ENCODE peak calls at places on chromosomes 12 and 14, in six cellular contexts. Z, B, I, E, C and U are unnamed samples.

GRCh38 chr12:65825573-65826512 is 1.6 kb downstream of the HMGA2 start:
- DNase-seq in Z (no peak), B (no peak), I (peak), E (no peak), C (peak), U (no peak)

GRCh38 chr14:21721504-21721903 is 47.9 kb upstream of the OR4E1 start:
- DNase-seq in Z (no peak), B (no peak), I (no peak), E (no peak), C (no peak), U (no peak)

GRCh38 chr12:72365151-72365550 is 93.0 kb downstream of the TRHDE start:
- DNase-seq in Z (no peak), B (no peak), I (peak), E (no peak), C (no peak), U (no peak)

GRCh38 chr14:56341766-56342418 is 223.7 kb downstream of the PELI2 start:
- DNase-seq in Z (peak), B (no peak), I (peak), E (no peak), C (no peak), U (peak)

GRCh38 chr14:93984987-93985410 is 8.6 kb upstream of the ASB2 start:
- DNase-seq in Z (peak), B (peak), I (peak), E (no peak), C (peak), U (peak)

GRCh38 chr14:83120187-83120586 is 1586.5 kb upstream of the SEL1L start:
- DNase-seq in Z (no peak), B (no peak), I (peak), E (no peak), C (no peak), U (no peak)

GRCh38 chr12:124916370-124917134 is 2.1 kb upstream of the UBC start:
- DNase-seq in Z (peak), B (no peak), I (peak), E (no peak), C (peak), U (no peak)

GRCh38 chr14:96637521-96637920 is 135.3 kb downstream of the PAPOLA start:
- DNase-seq in Z (no peak), B (no peak), I (no peak), E (no peak), C (no peak), U (no peak)

GRCh38 chr12:27969011-27969900 is 3.3 kb downstream of the PTHLH start:
- DNase-seq in Z (no peak), B (no peak), I (peak), E (no peak), C (no peak), U (no peak)

GRCh38 chr14:99516156-99517045 is 35.2 kb downstream of the CCNK start:
- DNase-seq in Z (no peak), B (no peak), I (no peak), E (no peak), C (no peak), U (no peak)

GRCh38 chr12:130873106-130873795 is 1.4 kb downstream of the RAN start:
- DNase-seq in Z (no peak), B (no peak), I (no peak), E (no peak), C (no peak), U (no peak)

DNA sequence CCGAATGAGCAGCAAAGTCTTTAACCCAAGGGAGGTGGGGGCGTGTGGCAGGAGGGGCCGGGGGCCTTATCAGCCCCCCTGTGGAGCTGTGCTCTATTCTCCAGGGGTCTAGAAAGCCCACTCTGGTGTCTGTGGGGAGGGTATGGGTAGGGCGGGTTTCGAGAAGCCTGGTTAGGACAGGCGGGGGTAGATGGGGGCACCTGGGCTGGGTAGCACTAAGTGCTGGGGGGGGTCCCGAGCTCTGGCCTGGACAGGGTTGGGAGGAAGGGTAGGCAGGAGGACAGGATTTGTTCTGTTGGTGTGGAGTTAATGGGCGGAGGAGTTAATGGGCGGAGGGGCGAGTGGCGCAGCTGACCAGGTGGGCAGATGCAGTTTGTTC is 2.0 kb downstream of the PACS2 start:
- DNase-seq in Z (no peak), B (no peak), I (no peak), E (no peak), C (no peak), U (no peak)
- H3K4me3 ChIP-seq in Z (no peak), B (peak), I (no peak), E (no peak), C (no peak), U (no peak)

GRCh38 chr14:104588066-104588857 is 8.7 kb downstream of the C14orf180 start:
- DNase-seq in Z (no peak), B (no peak), I (no peak), E (no peak), C (no peak), U (no peak)
- H3K4me3 ChIP-seq in Z (no peak), B (no peak), I (no peak), E (no peak), C (no peak), U (no peak)

GRCh38 chr14:76962303-76962660 is 66.2 kb downstream of the IRF2BPL start:
- DNase-seq in Z (no peak), B (no peak), I (no peak), E (no peak), C (no peak), U (no peak)
- H3K4me3 ChIP-seq in Z (peak), B (peak), I (peak), E (peak), C (peak), U (peak)

GRCh38 chr12:6963016-6963731 is 7.3 kb downstream of the PHB2 start:
- DNase-seq in Z (no peak), B (no peak), I (no peak), E (no peak), C (peak), U (no peak)
- H3K4me3 ChIP-seq in Z (no peak), B (no peak), I (no peak), E (no peak), C (peak), U (no peak)

DNA sequence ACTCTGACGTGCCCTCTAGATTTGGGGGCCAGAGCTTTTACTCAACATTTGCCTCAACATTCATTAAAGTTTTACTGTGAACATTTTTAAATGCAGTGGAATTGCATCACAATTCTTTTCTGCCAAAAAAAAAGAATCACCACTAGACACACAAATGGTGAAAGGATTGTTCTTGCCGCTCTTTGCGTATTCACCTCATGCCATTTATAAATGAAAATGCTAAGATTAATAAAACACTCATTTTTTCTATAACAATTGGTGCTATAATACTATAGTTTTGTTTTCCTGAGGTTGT is 985 bp downstream of the RHOJ start:
- DNase-seq in Z (no peak), B (no peak), I (no peak), E (no peak), C (no peak), U (no peak)
- H3K4me3 ChIP-seq in Z (peak), B (peak), I (peak), E (no peak), C (peak), U (peak)

DNA sequence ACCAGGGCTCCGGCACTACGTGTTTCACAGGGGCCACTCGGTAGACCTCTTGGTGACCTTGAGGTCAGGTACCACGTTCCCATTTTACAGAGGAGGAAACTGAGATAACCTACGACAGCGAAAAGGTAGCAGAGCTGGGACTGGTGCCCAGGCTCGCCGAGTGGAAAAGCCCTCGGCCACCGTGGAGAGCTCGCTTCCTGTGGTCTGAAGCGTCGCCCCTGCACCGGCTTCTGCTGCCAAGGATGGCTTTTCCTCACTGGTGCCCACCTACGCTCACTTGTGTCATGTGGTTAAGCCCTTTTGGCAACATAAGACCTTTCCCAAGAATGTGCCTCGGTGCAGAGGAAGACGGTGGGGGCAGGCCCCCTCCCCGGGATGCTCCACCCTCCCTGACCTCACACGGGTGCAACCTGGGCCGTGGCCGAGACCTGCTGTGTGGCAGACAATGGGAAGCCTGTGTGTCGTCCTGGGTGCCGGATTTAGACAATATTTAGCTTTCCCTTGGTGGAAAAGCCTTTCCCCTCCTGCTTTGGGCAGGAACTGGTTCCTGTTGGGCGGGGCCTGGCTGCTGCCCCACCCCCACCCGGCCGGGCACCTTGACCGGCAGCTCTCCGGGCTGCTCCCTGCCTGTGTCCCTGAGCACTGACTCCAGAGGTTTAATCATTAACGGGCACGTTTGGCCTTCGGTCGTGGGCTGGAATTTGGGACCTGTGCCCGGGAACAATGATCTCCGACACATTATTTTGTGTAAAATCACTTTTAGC is 32.4 kb upstream of the PPP1R13B start:
- DNase-seq in Z (no peak), B (no peak), I (no peak), E (no peak), C (peak), U (no peak)
- H3K4me3 ChIP-seq in Z (no peak), B (no peak), I (no peak), E (no peak), C (peak), U (peak)

GRCh38 chr14:76772300-76773187 is 11.3 kb downstream of the VASH1 start:
- DNase-seq in Z (no peak), B (no peak), I (peak), E (no peak), C (peak), U (peak)
- H3K4me3 ChIP-seq in Z (no peak), B (no peak), I (no peak), E (no peak), C (no peak), U (no peak)

GRCh38 chr14:59455411-59455810 is 9.8 kb downstream of the GPR135 start:
- DNase-seq in Z (peak), B (no peak), I (peak), E (no peak), C (no peak), U (no peak)
- H3K4me3 ChIP-seq in Z (no peak), B (no peak), I (no peak), E (no peak), C (no peak), U (no peak)